ENCODE peak calls at places on chromosomes 12 and 14, in eight cellular contexts. G is central memory CD8-positive, alpha-beta T cell; Y is HEK293T; V is putamen; I is fibroblast of the aortic adventitia; Q is T-helper 1 cell; N is NCI-H510A treated with DMSO at 0.1 percent for 48 hours; S is lung. O is an unnamed sample.

GRCh38 chr12:77968021-77968420 is 137.3 kb downstream of the NAV3 start:
- DNase-seq in N (no peak), I (no peak), Y (no peak), G (no peak), V (no peak), S (no peak), Q (no peak), O (no peak)

GRCh38 chr12:55060470-55060869 is 40.7 kb downstream of the NEUROD4 start:
- DNase-seq in S (no peak), N (no peak), I (no peak), G (no peak), V (no peak), Q (no peak), Y (no peak), O (no peak)

GRCh38 chr12:91178139-91178561 is 4.5 kb downstream of the DCN start:
- DNase-seq in S (no peak), Y (no peak), Q (no peak), N (peak; percentile 6), V (no peak), I (peak; percentile 76), G (no peak), O (no peak)

GRCh38 chr12:19794116-19794515 is 354.8 kb downstream of the AEBP2 start:
- DNase-seq in I (no peak), Q (no peak), S (no peak), V (no peak), G (no peak), N (no peak), Y (no peak), O (no peak)

GRCh38 chr14:79708991-79709390 is 502.3 kb downstream of the DIO2 start:
- DNase-seq in Y (no peak), V (no peak), I (no peak), Q (no peak), G (no peak), S (no peak), N (peak; percentile 32), O (no peak)

GRCh38 chr12:52324068-52324444 is 2.9 kb upstream of the KRT83 start:
- DNase-seq in Y (no peak), S (no peak), G (no peak), N (no peak), I (no peak), V (no peak), Q (no peak), O (no peak)

GRCh38 chr14:55129428-55130193 is 559 bp downstream of the LGALS3 start:
- DNase-seq in Q (peak; percentile 36), I (peak; percentile 70), G (peak; percentile 25), Y (no peak), N (peak; percentile 28), S (peak; percentile 67), V (no peak), O (peak; percentile 22)

GRCh38 chr14:54702492-54702891 is 135.6 kb downstream of the SAMD4A start:
- DNase-seq in N (no peak), G (no peak), S (no peak), Y (no peak), Q (no peak), I (no peak), V (no peak), O (no peak)

GRCh38 chr12:546920-547845 is 87.4 kb downstream of the B4GALNT3 start:
- DNase-seq in N (peak; percentile 50), Q (peak; percentile 31), G (peak; percentile 61), I (peak; percentile 43), V (peak; percentile 34), S (peak; percentile 64), Y (peak; percentile 93), O (peak; percentile 48)

GRCh38 chr12:103529306-103529705 is 33.5 kb upstream of the C12orf42 start:
- DNase-seq in G (no peak), I (no peak), Q (no peak), Y (no peak), V (no peak), N (no peak), S (no peak), O (no peak)

GRCh38 chr12:72491399-72491798 is 219.2 kb downstream of the TRHDE start:
- DNase-seq in V (no peak), I (peak; percentile 0), G (no peak), N (no peak), Q (no peak), Y (no peak), S (no peak), O (no peak)

GRCh38 chr12:130126023-130126432 is 36.2 kb upstream of the FZD10 start:
- DNase-seq in S (no peak), G (no peak), Y (no peak), N (no peak), V (no peak), I (no peak), Q (no peak), O (no peak)

GRCh38 chr12:101743724-101744472 is 4.6 kb upstream of the SYCP3 start:
- DNase-seq in Q (no peak), G (no peak), V (no peak), S (no peak), I (no peak), N (no peak), Y (no peak), O (peak; percentile 85)

O was measured in memory B cell.